ENCODE peak calls at places on chromosomes 3 and 15, in eight cellular contexts. One of them, this sample, is unnamed. For H3K27me3, the result is how much of the 10 kb centered on the place peaks cover.

GRCh38 chr3:4583441-4583840 is 90.3 kb downstream of the ITPR1 start:
- DNase-seq in HepG2: no peak
- DNase-seq in IMR-90: peak
- DNase-seq in MM.1S: no peak
- DNase-seq in GM12878: no peak
- DNase-seq in PC-3: no peak
- DNase-seq in endothelial cell of umbilical vein: no peak
- DNase-seq in HCT116: no peak
- DNase-seq in this sample: no peak

GRCh38 chr15:25427861-25428260 is 11.0 kb downstream of the UBE3A start:
- DNase-seq in MM.1S: no peak
- DNase-seq in IMR-90: no peak
- DNase-seq in HCT116: no peak
- DNase-seq in GM12878: no peak
- DNase-seq in PC-3: no peak
- DNase-seq in HepG2: no peak
- DNase-seq in endothelial cell of umbilical vein: no peak
- DNase-seq in this sample: no peak

GRCh38 chr15:56491110-56491722 is 26.3 kb upstream of the MNS1 start:
- DNase-seq in HepG2: peak
- DNase-seq in endothelial cell of umbilical vein: peak
- DNase-seq in IMR-90: peak
- DNase-seq in GM12878: peak
- DNase-seq in HCT116: peak
- DNase-seq in MM.1S: peak
- DNase-seq in PC-3: peak
- DNase-seq in this sample: peak

GRCh38 chr3:8001712-8002111 is 499.9 kb upstream of the LMCD1 start:
- DNase-seq in MM.1S: no peak
- DNase-seq in HepG2: no peak
- DNase-seq in endothelial cell of umbilical vein: no peak
- DNase-seq in PC-3: no peak
- DNase-seq in GM12878: no peak
- DNase-seq in HCT116: no peak
- DNase-seq in IMR-90: no peak
- DNase-seq in this sample: peak

GRCh38 chr3:9794400-9794799 is 1.5 kb downstream of the ARPC4 start:
- DNase-seq in GM12878: no peak
- DNase-seq in endothelial cell of umbilical vein: no peak
- DNase-seq in MM.1S: no peak
- DNase-seq in PC-3: no peak
- DNase-seq in HCT116: no peak
- DNase-seq in HepG2: no peak
- DNase-seq in IMR-90: no peak
- DNase-seq in this sample: no peak

GRCh38 chr3:111260878-111261277 is 189.3 kb downstream of the NECTIN3 start:
- DNase-seq in HepG2: no peak
- DNase-seq in HCT116: no peak
- DNase-seq in IMR-90: peak
- DNase-seq in endothelial cell of umbilical vein: no peak
- DNase-seq in GM12878: no peak
- DNase-seq in MM.1S: no peak
- DNase-seq in PC-3: no peak
- DNase-seq in this sample: no peak

GRCh38 chr3:186496016-186496415 is 48.2 kb downstream of the CRYGS start:
- DNase-seq in MM.1S: no peak
- DNase-seq in GM12878: no peak
- DNase-seq in HCT116: no peak
- DNase-seq in HepG2: no peak
- DNase-seq in PC-3: no peak
- DNase-seq in endothelial cell of umbilical vein: no peak
- DNase-seq in IMR-90: no peak
- DNase-seq in this sample: peak

GRCh38 chr15:86347245-86347644 is 267.6 kb downstream of the AGBL1 start:
- DNase-seq in MM.1S: no peak
- DNase-seq in HCT116: no peak
- DNase-seq in GM12878: no peak
- DNase-seq in HepG2: no peak
- DNase-seq in IMR-90: no peak
- DNase-seq in endothelial cell of umbilical vein: no peak
- DNase-seq in PC-3: peak
- DNase-seq in this sample: no peak

GRCh38 chr15:40085225-40085624 is 23.5 kb downstream of the BMF start:
- DNase-seq in GM12878: no peak
- DNase-seq in MM.1S: no peak
- DNase-seq in PC-3: no peak
- DNase-seq in HCT116: no peak
- DNase-seq in HepG2: no peak
- DNase-seq in IMR-90: peak
- DNase-seq in endothelial cell of umbilical vein: no peak
- DNase-seq in this sample: no peak

GRCh38 chr3:123143669-123144411 is 57.9 kb upstream of the SEC22A start:
- DNase-seq in GM12878: no peak
- DNase-seq in HCT116: no peak
- DNase-seq in HepG2: peak
- DNase-seq in endothelial cell of umbilical vein: no peak
- DNase-seq in PC-3: no peak
- DNase-seq in MM.1S: no peak
- DNase-seq in IMR-90: peak
- DNase-seq in this sample: peak

GRCh38 chr15:99440551-99441426 is 125.0 kb upstream of the MEF2A start:
- DNase-seq in PC-3: no peak
- DNase-seq in MM.1S: no peak
- DNase-seq in HCT116: no peak
- DNase-seq in HepG2: no peak
- DNase-seq in IMR-90: no peak
- DNase-seq in endothelial cell of umbilical vein: no peak
- DNase-seq in GM12878: no peak
- DNase-seq in this sample: peak

GRCh38 chr3:128455786-128456748 is 10.6 kb downstream of the DNAJB8 start:
- DNase-seq in IMR-90: no peak
- DNase-seq in endothelial cell of umbilical vein: no peak
- DNase-seq in HCT116: no peak
- DNase-seq in PC-3: no peak
- DNase-seq in HepG2: no peak
- DNase-seq in GM12878: no peak
- DNase-seq in MM.1S: no peak
- DNase-seq in this sample: no peak

GRCh38 chr3:126982522-126983175 is at the start of gene PLXNA1:
- DNase-seq in PC-3: peak
- DNase-seq in HepG2: peak
- DNase-seq in HCT116: peak
- DNase-seq in IMR-90: peak
- DNase-seq in endothelial cell of umbilical vein: peak
- DNase-seq in MM.1S: peak
- DNase-seq in GM12878: peak
- DNase-seq in this sample: peak

GRCh38 chr3:117997201-117998049 is 1037.2 kb downstream of the IGSF11 start:
- DNase-seq in GM12878: peak
- DNase-seq in PC-3: peak
- DNase-seq in HepG2: peak
- DNase-seq in MM.1S: peak
- DNase-seq in HCT116: peak
- DNase-seq in IMR-90: peak
- DNase-seq in endothelial cell of umbilical vein: peak
- DNase-seq in this sample: peak

GRCh38 chr3:44048949-44049348 is 192.7 kb upstream of the TOPAZ1 start:
- DNase-seq in endothelial cell of umbilical vein: no peak
- DNase-seq in MM.1S: no peak
- DNase-seq in HepG2: no peak
- DNase-seq in IMR-90: no peak
- DNase-seq in HCT116: no peak
- DNase-seq in GM12878: no peak
- DNase-seq in PC-3: no peak
- DNase-seq in this sample: no peak

GRCh38 chr3:10835406-10835805 is 19.4 kb downstream of the SLC6A11 start:
- DNase-seq in HCT116: no peak
- DNase-seq in MM.1S: no peak
- DNase-seq in GM12878: no peak
- DNase-seq in endothelial cell of umbilical vein: no peak
- DNase-seq in PC-3: no peak
- DNase-seq in IMR-90: no peak
- DNase-seq in HepG2: peak
- DNase-seq in this sample: peak

GRCh38 chr3:121592856-121593702 is at the start of gene FBXO40:
- DNase-seq in MM.1S: peak
- DNase-seq in endothelial cell of umbilical vein: no peak
- DNase-seq in PC-3: no peak
- DNase-seq in HCT116: no peak
- DNase-seq in HepG2: no peak
- DNase-seq in IMR-90: no peak
- DNase-seq in GM12878: no peak
- DNase-seq in this sample: peak

GRCh38 chr15:73700041-73700842 is 16.1 kb downstream of the CD276 start:
- DNase-seq in PC-3: peak
- DNase-seq in GM12878: peak
- DNase-seq in IMR-90: peak
- DNase-seq in HCT116: peak
- DNase-seq in MM.1S: peak
- DNase-seq in endothelial cell of umbilical vein: peak
- DNase-seq in HepG2: peak
- DNase-seq in this sample: peak

GRCh38 chr3:191761906-191762305 is 300.9 kb downstream of the PYDC2 start:
- DNase-seq in IMR-90: no peak
- DNase-seq in HepG2: no peak
- DNase-seq in PC-3: no peak
- DNase-seq in endothelial cell of umbilical vein: no peak
- DNase-seq in GM12878: no peak
- DNase-seq in MM.1S: no peak
- DNase-seq in HCT116: no peak
- DNase-seq in this sample: no peak

GRCh38 chr3:14371573-14372474 is 30.6 kb upstream of the SLC6A6 start:
- DNase-seq in MM.1S: no peak
- DNase-seq in GM12878: no peak
- DNase-seq in endothelial cell of umbilical vein: peak
- DNase-seq in HepG2: peak
- DNase-seq in PC-3: peak
- DNase-seq in IMR-90: peak
- DNase-seq in HCT116: peak
- DNase-seq in this sample: no peak
- H3K27ac ChIP-seq in MM.1S: no peak
- H3K27ac ChIP-seq in GM12878: no peak
- H3K27ac ChIP-seq in endothelial cell of umbilical vein: no peak
- H3K27ac ChIP-seq in HepG2: no peak
- H3K27ac ChIP-seq in PC-3: peak
- H3K27ac ChIP-seq in IMR-90: no peak
- H3K27ac ChIP-seq in HCT116: no peak
- H3K27ac ChIP-seq in this sample: no peak

DNA sequence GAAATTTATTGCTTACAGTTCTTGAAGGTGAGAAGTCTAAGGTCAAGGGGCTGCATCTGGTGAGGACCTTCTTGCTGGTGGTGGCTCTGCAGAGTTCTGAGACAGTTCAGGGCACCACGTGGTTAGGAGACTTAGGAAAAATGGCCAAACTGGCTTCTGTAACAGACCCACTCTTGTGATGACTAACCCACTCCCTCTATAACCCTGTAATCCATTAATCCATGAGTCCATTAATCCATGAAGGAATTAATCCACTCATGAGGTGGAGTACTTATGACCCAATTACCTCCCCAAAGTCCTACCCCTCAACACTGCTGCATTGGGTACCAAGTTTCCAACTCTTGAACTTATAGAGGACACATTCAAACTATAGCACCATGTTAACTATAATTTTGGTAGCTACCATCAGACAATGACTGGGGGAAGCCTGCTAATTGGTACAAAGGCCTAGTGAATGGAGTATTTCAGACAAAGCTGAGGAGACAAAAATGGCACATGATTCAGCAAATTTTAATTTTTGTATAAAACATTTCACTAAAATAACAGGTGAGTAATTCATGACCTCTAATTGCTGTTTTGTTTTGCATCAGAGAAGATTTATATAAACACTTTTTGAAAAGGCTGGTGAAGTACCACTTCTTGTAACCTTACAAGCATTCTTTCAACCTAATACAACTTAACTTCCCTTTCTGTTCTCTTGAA is 374.1 kb upstream of the TBL1XR1 start:
- DNase-seq in GM12878: no peak
- DNase-seq in MM.1S: no peak
- DNase-seq in HepG2: no peak
- DNase-seq in PC-3: no peak
- DNase-seq in IMR-90: no peak
- DNase-seq in HCT116: no peak
- DNase-seq in endothelial cell of umbilical vein: no peak
- DNase-seq in this sample: no peak
- H3K9ac ChIP-seq in GM12878: no peak
- H3K9ac ChIP-seq in MM.1S: no peak
- H3K9ac ChIP-seq in HepG2: no peak
- H3K9ac ChIP-seq in PC-3: no peak
- H3K9ac ChIP-seq in IMR-90: no peak
- H3K9ac ChIP-seq in HCT116: no peak
- H3K9ac ChIP-seq in endothelial cell of umbilical vein: no peak
- H3K9ac ChIP-seq in this sample: no peak

GRCh38 chr15:96417760-96418130 is 87.2 kb downstream of the NR2F2 start:
- DNase-seq in GM12878: no peak
- DNase-seq in PC-3: no peak
- DNase-seq in HepG2: no peak
- DNase-seq in IMR-90: no peak
- DNase-seq in HCT116: no peak
- DNase-seq in endothelial cell of umbilical vein: no peak
- DNase-seq in MM.1S: no peak
- DNase-seq in this sample: no peak

GRCh38 chr15:96424674-96425073 is 94.2 kb downstream of the NR2F2 start:
- DNase-seq in endothelial cell of umbilical vein: no peak
- DNase-seq in GM12878: no peak
- DNase-seq in PC-3: no peak
- DNase-seq in HepG2: no peak
- DNase-seq in HCT116: no peak
- DNase-seq in IMR-90: no peak
- DNase-seq in MM.1S: no peak
- DNase-seq in this sample: no peak

GRCh38 chr15:96418146-96418545 is 87.6 kb downstream of the NR2F2 start:
- DNase-seq in IMR-90: no peak
- DNase-seq in HepG2: no peak
- DNase-seq in endothelial cell of umbilical vein: no peak
- DNase-seq in HCT116: no peak
- DNase-seq in MM.1S: no peak
- DNase-seq in GM12878: no peak
- DNase-seq in PC-3: no peak
- DNase-seq in this sample: no peak

GRCh38 chr15:96421211-96421610 is 90.7 kb downstream of the NR2F2 start:
- DNase-seq in HCT116: no peak
- DNase-seq in HepG2: no peak
- DNase-seq in IMR-90: peak
- DNase-seq in MM.1S: peak
- DNase-seq in PC-3: no peak
- DNase-seq in endothelial cell of umbilical vein: no peak
- DNase-seq in GM12878: no peak
- DNase-seq in this sample: no peak

GRCh38 chr15:96422153-96422552 is 91.7 kb downstream of the NR2F2 start:
- DNase-seq in endothelial cell of umbilical vein: no peak
- DNase-seq in MM.1S: no peak
- DNase-seq in HepG2: no peak
- DNase-seq in IMR-90: no peak
- DNase-seq in PC-3: no peak
- DNase-seq in GM12878: no peak
- DNase-seq in HCT116: no peak
- DNase-seq in this sample: no peak
- H3K27me3 ChIP-seq in endothelial cell of umbilical vein: under half
- H3K27me3 ChIP-seq in MM.1S: under half
- H3K27me3 ChIP-seq in HepG2: under half
- H3K27me3 ChIP-seq in IMR-90: half or more
- H3K27me3 ChIP-seq in PC-3: half or more
- H3K27me3 ChIP-seq in GM12878: under half
- H3K27me3 ChIP-seq in HCT116: half or more
- H3K27me3 ChIP-seq in this sample: half or more

GRCh38 chr3:62548806-62549205 is 175.5 kb upstream of the FEZF2 start:
- DNase-seq in IMR-90: no peak
- DNase-seq in MM.1S: no peak
- DNase-seq in endothelial cell of umbilical vein: no peak
- DNase-seq in HepG2: no peak
- DNase-seq in PC-3: no peak
- DNase-seq in GM12878: no peak
- DNase-seq in HCT116: no peak
- DNase-seq in this sample: no peak
- H3K27ac ChIP-seq in IMR-90: no peak
- H3K27ac ChIP-seq in MM.1S: no peak
- H3K27ac ChIP-seq in endothelial cell of umbilical vein: no peak
- H3K27ac ChIP-seq in HepG2: no peak
- H3K27ac ChIP-seq in PC-3: no peak
- H3K27ac ChIP-seq in GM12878: no peak
- H3K27ac ChIP-seq in HCT116: no peak
- H3K27ac ChIP-seq in this sample: no peak